ENCODE peak calls at places on chromosomes 11 and 22, in seven cellular contexts. J is stimulated activated CD4-positive, alpha-beta T cell treated with anti-CD3 and anti-CD28 coated beads, Interleukin-12 subunit alpha, Interleukin-12 subunit beta, amount 100 ng/mL, for 4 hours; O is AG10803; M is cardiac fibroblast; K is HFFc6; R is upper lobe of right lung; F is kidney epithelial cell. D is an unnamed sample.

GRCh38 chr11:114683007-114683406 is 4.7 kb downstream of the NXPE2 start:
- DNase-seq in R (no peak), F (no peak), O (no peak), M (no peak), K (no peak), J (no peak), D (no peak)

GRCh38 chr11:114068327-114068726 is 8.8 kb downstream of the ZBTB16 start:
- DNase-seq in J (no peak), K (no peak), O (no peak), F (no peak), M (no peak), R (no peak), D (no peak)

GRCh38 chr11:121248496-121248895 is 44.1 kb upstream of the SC5D start:
- DNase-seq in J (no peak), M (peak), R (no peak), K (no peak), O (no peak), F (no peak), D (no peak)

GRCh38 chr11:367956-368413 is 1.3 kb upstream of the B4GALNT4 start:
- DNase-seq in O (no peak), K (no peak), F (no peak), M (no peak), J (no peak), R (no peak), D (no peak)

GRCh38 chr11:92225563-92226308 is 1.1 kb downstream of the FAT3 start:
- DNase-seq in R (peak), O (peak), J (no peak), F (no peak), M (peak), K (no peak), D (no peak)

GRCh38 chr11:115890500-115890899 is 386.3 kb upstream of the CADM1 start:
- DNase-seq in O (no peak), M (no peak), F (no peak), R (no peak), J (no peak), K (no peak), D (no peak)

GRCh38 chr11:92678212-92678611 is 291.2 kb upstream of the MTNR1B start:
- DNase-seq in R (no peak), O (no peak), J (no peak), M (no peak), K (no peak), F (no peak), D (no peak)

GRCh38 chr11:15764948-15765347 is 591.4 kb downstream of the SOX6 start:
- DNase-seq in O (no peak), M (no peak), K (no peak), R (no peak), F (no peak), J (no peak), D (no peak)

GRCh38 chr11:121105063-121105480 is 4.0 kb downstream of the TECTA start:
- DNase-seq in J (no peak), M (no peak), F (no peak), R (no peak), O (peak), K (no peak), D (no peak)

GRCh38 chr22:23183107-23183698 is 2.9 kb downstream of the BCR start:
- DNase-seq in K (no peak), R (peak), O (peak), F (no peak), M (peak), J (no peak), D (no peak)

GRCh38 chr11:126375726-126376125 is 20.2 kb downstream of the ST3GAL4 start:
- DNase-seq in M (peak), K (peak), O (no peak), R (no peak), F (no peak), J (no peak), D (no peak)

GRCh38 chr11:19957301-19957985 is 202.8 kb downstream of the DBX1 start:
- DNase-seq in F (no peak), O (no peak), K (no peak), R (no peak), M (no peak), J (no peak), D (no peak)

GRCh38 chr22:33897621-33897910 is 22.7 kb downstream of the LARGE1 start:
- DNase-seq in K (no peak), F (no peak), R (no peak), J (no peak), M (no peak), O (no peak), D (no peak)

GRCh38 chr11:125371451-125371935 is 124.6 kb downstream of the FEZ1 start:
- DNase-seq in R (peak), K (no peak), O (no peak), F (no peak), J (no peak), M (no peak), D (no peak)

GRCh38 chr11:10454902-10455631 is at the start of gene AMPD3:
- DNase-seq in O (peak), M (peak), F (peak), R (no peak), K (peak), J (no peak), D (peak)

GRCh38 chr11:17506942-17507341 is 30.3 kb upstream of the ABCC8 start:
- DNase-seq in F (no peak), J (no peak), R (no peak), O (no peak), M (no peak), K (no peak), D (no peak)

GRCh38 chr11:10564692-10565318 is 3.7 kb downstream of the LYVE1 start:
- DNase-seq in K (no peak), O (peak), F (no peak), R (no peak), M (peak), J (no peak), D (no peak)

GRCh38 chr11:46380340-46381045 is 976 bp upstream of the MDK start:
- DNase-seq in M (peak), O (peak), J (peak), R (peak), F (no peak), K (no peak), D (peak)

GRCh38 chr22:38203855-38204497 is 2.2 kb downstream of the MAFF start:
- DNase-seq in O (no peak), F (no peak), J (no peak), M (peak), K (no peak), R (no peak), D (no peak)

GRCh38 chr11:124739479-124740276 is at the start of gene NRGN:
- DNase-seq in K (peak), M (peak), F (no peak), J (peak), O (peak), R (peak), D (peak)

GRCh38 chr11:37712246-37712645 is 1114.2 kb upstream of the RAG2 start:
- DNase-seq in F (no peak), R (no peak), J (no peak), O (no peak), M (peak), K (no peak), D (no peak)

GRCh38 chr22:38756631-38757463 is 1.0 kb upstream of the SUN2 start:
- DNase-seq in J (no peak), K (no peak), O (no peak), M (no peak), R (peak), F (no peak), D (peak)

GRCh38 chr22:35912668-35913067 is 116.0 kb downstream of the RBFOX2 start:
- DNase-seq in K (no peak), M (no peak), J (no peak), R (no peak), O (no peak), F (no peak), D (no peak)

GRCh38 chr11:58004664-58005063 is 19.0 kb upstream of the OR9Q1 start:
- DNase-seq in R (no peak), J (no peak), O (no peak), M (peak), F (no peak), K (no peak), D (no peak)

GRCh38 chr11:28072321-28072720 is 35.6 kb downstream of the KIF18A start:
- DNase-seq in O (peak), K (peak), F (no peak), R (no peak), M (peak), J (no peak), D (no peak)